ENCODE peak calls at places on chromosomes 4 and X, in eight cellular contexts. One of them, this sample, is unnamed. For H3K27me3, the result is how much of the 10 kb centered on the place peaks cover.

GRCh38 chrX:132090370-132091152 is 37.3 kb downstream of the FRMD7 start:
- DNase-seq in BE2C: no peak
- DNase-seq in fibroblast of lung: no peak
- DNase-seq in transverse colon: no peak
- DNase-seq in suprapubic skin: no peak
- DNase-seq in heart right ventricle: no peak
- DNase-seq in MM.1S: no peak
- DNase-seq in lung: no peak
- DNase-seq in this sample: no peak

GRCh38 chrX:113400193-113400704 is 559.6 kb upstream of the AMOT start:
- DNase-seq in BE2C: no peak
- DNase-seq in fibroblast of lung: peak
- DNase-seq in transverse colon: no peak
- DNase-seq in suprapubic skin: no peak
- DNase-seq in heart right ventricle: no peak
- DNase-seq in MM.1S: no peak
- DNase-seq in lung: no peak
- DNase-seq in this sample: no peak

GRCh38 chr4:108034560-108034959 is 44.9 kb downstream of the HADH start:
- DNase-seq in BE2C: no peak
- DNase-seq in fibroblast of lung: no peak
- DNase-seq in transverse colon: no peak
- DNase-seq in suprapubic skin: no peak
- DNase-seq in heart right ventricle: no peak
- DNase-seq in MM.1S: no peak
- DNase-seq in lung: no peak
- DNase-seq in this sample: no peak

GRCh38 chrX:13658602-13659001 is 5.7 kb downstream of the TCEANC start:
- DNase-seq in BE2C: no peak
- DNase-seq in fibroblast of lung: peak
- DNase-seq in transverse colon: no peak
- DNase-seq in suprapubic skin: no peak
- DNase-seq in heart right ventricle: no peak
- DNase-seq in MM.1S: peak
- DNase-seq in lung: no peak
- DNase-seq in this sample: no peak

GRCh38 chr4:76948441-76949292 is 885 bp upstream of the SEPTIN11 start:
- DNase-seq in BE2C: peak
- DNase-seq in fibroblast of lung: peak
- DNase-seq in transverse colon: peak
- DNase-seq in suprapubic skin: peak
- DNase-seq in heart right ventricle: peak
- DNase-seq in MM.1S: no peak
- DNase-seq in lung: peak
- DNase-seq in this sample: peak

GRCh38 chr4:107689912-107690587 is 30.0 kb downstream of the PAPSS1 start:
- DNase-seq in BE2C: no peak
- DNase-seq in fibroblast of lung: peak
- DNase-seq in transverse colon: no peak
- DNase-seq in suprapubic skin: no peak
- DNase-seq in heart right ventricle: no peak
- DNase-seq in MM.1S: no peak
- DNase-seq in lung: no peak
- DNase-seq in this sample: no peak

GRCh38 chrX:17878028-17878670 is 17.1 kb upstream of the RAI2 start:
- DNase-seq in BE2C: no peak
- DNase-seq in fibroblast of lung: no peak
- DNase-seq in transverse colon: no peak
- DNase-seq in suprapubic skin: no peak
- DNase-seq in heart right ventricle: no peak
- DNase-seq in MM.1S: no peak
- DNase-seq in lung: no peak
- DNase-seq in this sample: no peak

GRCh38 chrX:104137496-104137895 is 19.3 kb downstream of the SLC25A53 start:
- DNase-seq in BE2C: peak
- DNase-seq in fibroblast of lung: peak
- DNase-seq in transverse colon: no peak
- DNase-seq in suprapubic skin: no peak
- DNase-seq in heart right ventricle: no peak
- DNase-seq in MM.1S: peak
- DNase-seq in lung: no peak
- DNase-seq in this sample: no peak

GRCh38 chrX:49879656-49880277 is 483 bp downstream of the USP27X start:
- DNase-seq in BE2C: no peak
- DNase-seq in fibroblast of lung: peak
- DNase-seq in transverse colon: no peak
- DNase-seq in suprapubic skin: no peak
- DNase-seq in heart right ventricle: no peak
- DNase-seq in MM.1S: no peak
- DNase-seq in lung: no peak
- DNase-seq in this sample: no peak

GRCh38 chrX:17086317-17086716 is 139.9 kb downstream of the REPS2 start:
- DNase-seq in BE2C: no peak
- DNase-seq in fibroblast of lung: no peak
- DNase-seq in transverse colon: no peak
- DNase-seq in suprapubic skin: no peak
- DNase-seq in heart right ventricle: no peak
- DNase-seq in MM.1S: no peak
- DNase-seq in lung: no peak
- DNase-seq in this sample: no peak

GRCh38 chr4:22417408-22417807 is 98.5 kb downstream of the ADGRA3 start:
- DNase-seq in BE2C: no peak
- DNase-seq in fibroblast of lung: peak
- DNase-seq in transverse colon: no peak
- DNase-seq in suprapubic skin: no peak
- DNase-seq in heart right ventricle: no peak
- DNase-seq in MM.1S: no peak
- DNase-seq in lung: no peak
- DNase-seq in this sample: no peak

GRCh38 chr4:4780634-4781287 is 78.7 kb upstream of the MSX1 start:
- DNase-seq in BE2C: peak
- DNase-seq in fibroblast of lung: peak
- DNase-seq in transverse colon: no peak
- DNase-seq in suprapubic skin: no peak
- DNase-seq in heart right ventricle: no peak
- DNase-seq in MM.1S: no peak
- DNase-seq in lung: no peak
- DNase-seq in this sample: no peak

GRCh38 chr4:128287159-128287870 is at the start of gene PGRMC2:
- DNase-seq in BE2C: peak
- DNase-seq in fibroblast of lung: peak
- DNase-seq in transverse colon: peak
- DNase-seq in suprapubic skin: peak
- DNase-seq in heart right ventricle: no peak
- DNase-seq in MM.1S: peak
- DNase-seq in lung: peak
- DNase-seq in this sample: no peak

GRCh38 chr4:7516773-7517144 is 82.0 kb upstream of the PSAPL1 start:
- DNase-seq in BE2C: no peak
- DNase-seq in fibroblast of lung: no peak
- DNase-seq in transverse colon: no peak
- DNase-seq in suprapubic skin: no peak
- DNase-seq in heart right ventricle: no peak
- DNase-seq in MM.1S: no peak
- DNase-seq in lung: no peak
- DNase-seq in this sample: no peak

GRCh38 chr4:153497091-153497531 is 31.0 kb downstream of the TMEM131L start:
- DNase-seq in BE2C: no peak
- DNase-seq in fibroblast of lung: peak
- DNase-seq in transverse colon: no peak
- DNase-seq in suprapubic skin: no peak
- DNase-seq in heart right ventricle: no peak
- DNase-seq in MM.1S: no peak
- DNase-seq in lung: no peak
- DNase-seq in this sample: no peak

GRCh38 chrX:115968436-115969252 is 201.9 kb upstream of the AGTR2 start:
- DNase-seq in BE2C: peak
- DNase-seq in fibroblast of lung: peak
- DNase-seq in transverse colon: peak
- DNase-seq in suprapubic skin: no peak
- DNase-seq in heart right ventricle: peak
- DNase-seq in MM.1S: peak
- DNase-seq in lung: peak
- DNase-seq in this sample: peak

GRCh38 chr4:102474736-102475504 is 26.2 kb upstream of the NFKB1 start:
- DNase-seq in BE2C: no peak
- DNase-seq in fibroblast of lung: no peak
- DNase-seq in transverse colon: no peak
- DNase-seq in suprapubic skin: no peak
- DNase-seq in heart right ventricle: no peak
- DNase-seq in MM.1S: no peak
- DNase-seq in lung: no peak
- DNase-seq in this sample: no peak

GRCh38 chr4:714087-714486 is 8.5 kb downstream of the PCGF3 start:
- DNase-seq in BE2C: no peak
- DNase-seq in fibroblast of lung: no peak
- DNase-seq in transverse colon: no peak
- DNase-seq in suprapubic skin: no peak
- DNase-seq in heart right ventricle: no peak
- DNase-seq in MM.1S: no peak
- DNase-seq in lung: no peak
- DNase-seq in this sample: no peak

GRCh38 chrX:46382595-46382994 is 162.6 kb downstream of the ZNF674 start:
- DNase-seq in BE2C: no peak
- DNase-seq in fibroblast of lung: no peak
- DNase-seq in transverse colon: no peak
- DNase-seq in suprapubic skin: no peak
- DNase-seq in heart right ventricle: no peak
- DNase-seq in MM.1S: no peak
- DNase-seq in lung: no peak
- DNase-seq in this sample: no peak

GRCh38 chrX:31280580-31280979 is 208.7 kb upstream of the FTHL17 start:
- DNase-seq in BE2C: no peak
- DNase-seq in fibroblast of lung: no peak
- DNase-seq in transverse colon: no peak
- DNase-seq in suprapubic skin: no peak
- DNase-seq in heart right ventricle: no peak
- DNase-seq in MM.1S: no peak
- DNase-seq in lung: no peak
- DNase-seq in this sample: no peak
- H3K27me3 ChIP-seq in BE2C: under half
- H3K27me3 ChIP-seq in fibroblast of lung: under half
- H3K27me3 ChIP-seq in transverse colon: under half
- H3K27me3 ChIP-seq in suprapubic skin: under half
- H3K27me3 ChIP-seq in heart right ventricle: under half
- H3K27me3 ChIP-seq in MM.1S: under half
- H3K27me3 ChIP-seq in lung: under half
- H3K27me3 ChIP-seq in this sample: under half

DNA sequence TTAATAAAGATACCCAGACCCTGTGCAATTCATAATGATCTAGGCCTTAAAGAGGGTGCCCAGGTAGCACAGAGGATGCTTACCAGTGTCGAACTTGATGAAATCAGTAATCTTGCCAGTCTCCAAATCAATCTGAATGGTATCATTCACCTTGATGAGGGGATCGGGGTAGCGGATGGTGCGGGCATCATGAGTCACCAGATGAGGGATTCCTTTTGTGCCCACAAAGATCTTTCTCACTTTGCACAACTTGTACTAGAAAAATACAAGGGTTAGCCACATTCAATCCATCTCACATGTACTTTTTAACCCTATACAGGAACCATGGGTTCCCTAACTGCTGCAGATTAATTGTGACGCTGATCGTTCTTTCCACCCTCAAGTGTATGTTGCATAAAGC is 3.3 kb downstream of the RPS4X start:
- DNase-seq in BE2C: no peak
- DNase-seq in fibroblast of lung: no peak
- DNase-seq in transverse colon: no peak
- DNase-seq in suprapubic skin: no peak
- DNase-seq in heart right ventricle: no peak
- DNase-seq in MM.1S: no peak
- DNase-seq in lung: no peak
- DNase-seq in this sample: no peak
- H3K4me3 ChIP-seq in BE2C: peak
- H3K4me3 ChIP-seq in fibroblast of lung: no peak
- H3K4me3 ChIP-seq in transverse colon: no peak
- H3K4me3 ChIP-seq in suprapubic skin: no peak
- H3K4me3 ChIP-seq in heart right ventricle: no peak
- H3K4me3 ChIP-seq in MM.1S: no peak
- H3K4me3 ChIP-seq in lung: no peak
- H3K4me3 ChIP-seq in this sample: no peak

GRCh38 chrX:9183481-9183880 is 149.6 kb upstream of the FAM9B start:
- DNase-seq in BE2C: no peak
- DNase-seq in fibroblast of lung: no peak
- DNase-seq in transverse colon: no peak
- DNase-seq in suprapubic skin: no peak
- DNase-seq in heart right ventricle: no peak
- DNase-seq in MM.1S: no peak
- DNase-seq in lung: no peak
- DNase-seq in this sample: no peak

GRCh38 chrX:9184231-9184630 is 150.3 kb upstream of the FAM9B start:
- DNase-seq in BE2C: no peak
- DNase-seq in fibroblast of lung: peak
- DNase-seq in transverse colon: no peak
- DNase-seq in suprapubic skin: no peak
- DNase-seq in heart right ventricle: no peak
- DNase-seq in MM.1S: no peak
- DNase-seq in lung: no peak
- DNase-seq in this sample: no peak

GRCh38 chrX:9182041-9182440 is 148.1 kb upstream of the FAM9B start:
- DNase-seq in BE2C: no peak
- DNase-seq in fibroblast of lung: no peak
- DNase-seq in transverse colon: no peak
- DNase-seq in suprapubic skin: no peak
- DNase-seq in heart right ventricle: no peak
- DNase-seq in MM.1S: no peak
- DNase-seq in lung: no peak
- DNase-seq in this sample: no peak

GRCh38 chrX:9180623-9181022 is 146.7 kb upstream of the FAM9B start:
- DNase-seq in BE2C: no peak
- DNase-seq in fibroblast of lung: no peak
- DNase-seq in transverse colon: no peak
- DNase-seq in suprapubic skin: no peak
- DNase-seq in heart right ventricle: no peak
- DNase-seq in MM.1S: no peak
- DNase-seq in lung: no peak
- DNase-seq in this sample: no peak
- TF ChIP-seq CTCF in BE2C: no peak
- TF ChIP-seq CTCF in fibroblast of lung: no peak
- TF ChIP-seq CTCF in transverse colon: no peak
- TF ChIP-seq CTCF in suprapubic skin: no peak
- TF ChIP-seq CTCF in heart right ventricle: no peak
- TF ChIP-seq CTCF in MM.1S: no peak
- TF ChIP-seq CTCF in lung: no peak
- TF ChIP-seq CTCF in this sample: no peak

DNA sequence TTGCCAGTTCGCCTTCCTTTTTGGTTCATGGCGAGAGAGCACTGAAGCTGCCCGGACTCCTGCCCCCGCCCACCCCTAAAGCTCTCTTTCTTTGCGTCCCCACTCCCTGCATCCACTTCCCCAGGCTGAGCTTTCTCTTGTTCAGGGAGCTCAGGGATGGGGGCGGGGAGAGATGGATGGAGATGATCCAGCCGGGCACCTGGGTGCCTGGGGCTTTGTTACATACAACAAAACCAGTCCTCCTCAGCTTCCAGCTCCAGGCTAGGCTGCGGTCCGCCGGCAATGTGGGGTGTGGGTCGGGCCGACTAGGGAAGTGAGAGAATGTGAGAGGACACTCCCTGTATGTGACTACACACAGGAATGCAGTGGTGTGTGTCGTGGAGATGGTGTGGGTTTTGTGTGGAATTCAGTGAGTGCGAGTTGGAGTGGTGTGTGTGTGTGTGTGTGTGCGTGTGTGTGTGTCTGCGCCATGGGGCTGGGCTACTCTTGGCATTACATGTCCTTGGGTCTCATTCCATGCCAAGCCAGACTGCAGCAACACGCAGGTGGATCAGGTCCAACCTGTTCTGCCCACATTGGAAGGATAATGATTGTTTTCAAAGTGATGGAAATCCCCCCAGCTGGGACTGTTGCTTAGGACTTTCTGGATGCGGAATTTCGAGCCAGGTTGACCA is 149.3 kb upstream of the CHRDL1 start:
- DNase-seq in BE2C: peak
- DNase-seq in fibroblast of lung: peak
- DNase-seq in transverse colon: no peak
- DNase-seq in suprapubic skin: no peak
- DNase-seq in heart right ventricle: no peak
- DNase-seq in MM.1S: no peak
- DNase-seq in lung: no peak
- DNase-seq in this sample: no peak
- H3K27me3 ChIP-seq in BE2C: under half
- H3K27me3 ChIP-seq in fibroblast of lung: under half
- H3K27me3 ChIP-seq in transverse colon: under half
- H3K27me3 ChIP-seq in suprapubic skin: under half
- H3K27me3 ChIP-seq in heart right ventricle: under half
- H3K27me3 ChIP-seq in MM.1S: under half
- H3K27me3 ChIP-seq in lung: under half
- H3K27me3 ChIP-seq in this sample: under half

This sample was measured in GM06990.